ENCODE peak calls at places on chromosomes 13 and 19, in seven cellular contexts. O is NT2/D1, B is pancreas, C is cardiac muscle cell, R is uterus, W is small intestine, X is fibroblast of lung. E is an unnamed sample.

GRCh38 chr13:105961438-105961837 is 574.0 kb downstream of the EFNB2 start:
- DNase-seq in O (no peak), B (no peak), C (no peak), R (no peak), W (no peak), X (no peak), E (no peak)

GRCh38 chr13:109479991-109480696 is 306.2 kb downstream of the IRS2 start:
- DNase-seq in O (no peak), B (no peak), C (peak; percentile 19), R (no peak), W (peak; percentile 28), X (peak; percentile 31), E (no peak)

GRCh38 chr19:5017235-5017634 is 48.3 kb downstream of the KDM4B start:
- DNase-seq in O (no peak), B (no peak), C (no peak), R (no peak), W (no peak), X (no peak), E (no peak)

GRCh38 chr19:44807652-44808462 is 1.0 kb upstream of the BCAM start:
- DNase-seq in O (no peak), B (peak; percentile 66), C (peak; percentile 74), R (no peak), W (peak; percentile 19), X (peak; percentile 60), E (peak; percentile 82)

GRCh38 chr19:8589177-8589714 is 12.0 kb upstream of the MYO1F start:
- DNase-seq in O (no peak), B (no peak), C (no peak), R (no peak), W (no peak), X (no peak), E (no peak)

GRCh38 chr13:51764184-51765141 is 39.5 kb downstream of the DHRS12 start:
- DNase-seq in O (no peak), B (peak; percentile 83), C (peak; percentile 65), R (peak; percentile 67), W (peak; percentile 70), X (peak; percentile 81), E (peak; percentile 81)

GRCh38 chr19:3006075-3006767 is 22.9 kb downstream of the TLE2 start:
- DNase-seq in O (peak; percentile 48), B (peak; percentile 46), C (no peak), R (no peak), W (peak; percentile 12), X (no peak), E (no peak)

GRCh38 chr19:36041831-36042230 is 9.2 kb upstream of the CLIP3 start:
- DNase-seq in O (no peak), B (no peak), C (peak; percentile 8), R (peak; percentile 37), W (no peak), X (peak; percentile 83), E (no peak)

GRCh38 chr13:23725922-23726321 is 155.7 kb downstream of the TNFRSF19 start:
- DNase-seq in O (no peak), B (no peak), C (no peak), R (no peak), W (no peak), X (no peak), E (no peak)

GRCh38 chr13:64817721-64818120 is 2412.4 kb downstream of the PCDH9 start:
- DNase-seq in O (no peak), B (no peak), C (no peak), R (no peak), W (no peak), X (peak; percentile 29), E (no peak)

GRCh38 chr13:114097893-114098688 is 34.3 kb downstream of the RASA3 start:
- DNase-seq in O (no peak), B (peak; percentile 23), C (no peak), R (peak; percentile 14), W (no peak), X (no peak), E (no peak)

GRCh38 chr13:113468461-113469147 is 15.3 kb upstream of the ADPRHL1 start:
- DNase-seq in O (no peak), B (no peak), C (no peak), R (no peak), W (no peak), X (no peak), E (no peak)

GRCh38 chr13:41005709-41006108 is 13.4 kb downstream of the ELF1 start:
- DNase-seq in O (no peak), B (no peak), C (no peak), R (no peak), W (peak; percentile 84), X (no peak), E (no peak)

GRCh38 chr13:41006296-41006695 is 12.8 kb downstream of the ELF1 start:
- DNase-seq in O (no peak), B (no peak), C (no peak), R (no peak), W (no peak), X (no peak), E (no peak)

GRCh38 chr13:41004875-41005693 is 14.0 kb downstream of the ELF1 start:
- DNase-seq in O (no peak), B (no peak), C (no peak), R (no peak), W (peak; percentile 58), X (no peak), E (no peak)

GRCh38 chr13:40996433-40997095 is 22.6 kb downstream of the ELF1 start:
- DNase-seq in O (no peak), B (no peak), C (no peak), R (no peak), W (no peak), X (no peak), E (no peak)

GRCh38 chr13:41001695-41002094 is 17.4 kb downstream of the ELF1 start:
- DNase-seq in O (no peak), B (no peak), C (no peak), R (no peak), W (no peak), X (no peak), E (no peak)
- H3K4me1 ChIP-seq in O (no peaks in the 10 kb centered on the region), B (peaks cover 64% of the 10 kb centered on the region), C (peaks cover 6% of the 10 kb centered on the region), R (no peaks in the 10 kb centered on the region), W (peaks cover 6% of the 10 kb centered on the region), X (no peaks in the 10 kb centered on the region), E (peaks cover 7% of the 10 kb centered on the region)

DNA sequence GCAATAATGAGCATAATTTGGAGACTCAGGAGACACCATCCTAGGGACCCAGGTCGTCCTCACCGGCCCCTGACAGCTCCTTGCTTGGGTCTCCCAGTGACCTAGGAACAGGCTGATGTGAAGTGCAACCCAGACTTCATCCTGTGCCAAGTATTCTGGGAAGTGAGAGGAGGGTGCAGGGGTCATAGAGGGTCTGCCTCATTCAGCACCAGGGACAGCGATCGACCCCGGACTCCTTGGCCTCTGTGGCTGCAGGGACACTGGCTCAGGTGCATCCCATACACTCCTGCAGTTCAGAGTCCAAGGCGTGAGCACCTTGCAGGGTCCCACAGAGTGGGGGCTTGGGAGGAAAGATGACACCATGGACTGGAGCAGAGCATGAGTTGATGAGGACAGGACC is 10.0 kb upstream of the OR10H2 start:
- DNase-seq in O (no peak), B (no peak), C (no peak), R (no peak), W (no peak), X (no peak), E (no peak)
- H3K9me3 ChIP-seq in O (no peaks in the 10 kb centered on the region), B (no peaks in the 10 kb centered on the region), C (no peaks in the 10 kb centered on the region), R (no peaks in the 10 kb centered on the region), W (no peaks in the 10 kb centered on the region), X (no peaks in the 10 kb centered on the region), E (no peaks in the 10 kb centered on the region)

GRCh38 chr13:98751397-98752110 is 918 bp downstream of the SLC15A1 start:
- DNase-seq in O (peak; percentile 15), B (no peak), C (peak; percentile 13), R (no peak), W (peak; percentile 82), X (peak; percentile 33), E (no peak)
- H3K4me1 ChIP-seq in O (peaks cover 3% of the 10 kb centered on the region), B (no peaks in the 10 kb centered on the region), C (no peaks in the 10 kb centered on the region), R (peaks cover 8% of the 10 kb centered on the region), W (no peaks in the 10 kb centered on the region), X (no peaks in the 10 kb centered on the region), E (peaks cover 12% of the 10 kb centered on the region)

GRCh38 chr19:42122691-42123607 is 9.3 kb downstream of the POU2F2 start:
- DNase-seq in O (no peak), B (no peak), C (no peak), R (no peak), W (no peak), X (no peak), E (no peak)
- H3K9me3 ChIP-seq in O (no peaks in the 10 kb centered on the region), B (no peaks in the 10 kb centered on the region), C (no peaks in the 10 kb centered on the region), R (no peaks in the 10 kb centered on the region), W (no peaks in the 10 kb centered on the region), X (no peaks in the 10 kb centered on the region), E (no peaks in the 10 kb centered on the region)

DNA sequence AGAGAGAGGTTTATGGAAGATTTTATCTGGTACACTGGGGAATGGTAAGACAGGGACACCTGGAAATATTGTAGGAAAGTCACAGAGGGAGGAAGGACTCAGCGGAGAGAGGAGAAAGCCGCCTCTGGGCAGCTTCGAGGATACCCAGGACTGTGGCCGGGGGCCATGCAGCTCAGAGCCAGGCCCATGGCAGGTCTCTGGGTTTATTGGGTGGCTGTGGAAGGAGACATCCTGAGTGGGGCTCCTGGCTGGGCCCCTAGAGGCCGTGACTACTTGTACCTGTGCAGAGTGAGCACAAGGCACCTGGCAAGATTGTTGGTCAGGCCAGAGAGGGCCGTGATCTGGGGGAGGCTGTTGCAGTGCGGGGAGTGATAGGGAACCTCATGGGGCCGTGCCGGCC is 3.4 kb downstream of the DAZAP1 start:
- DNase-seq in O (no peak), B (no peak), C (no peak), R (no peak), W (no peak), X (no peak), E (no peak)
- H3K4me1 ChIP-seq in O (peaks cover 31% of the 10 kb centered on the region), B (peaks cover 58% of the 10 kb centered on the region), C (peaks cover 23% of the 10 kb centered on the region), R (peaks cover 47% of the 10 kb centered on the region), W (peaks cover 12% of the 10 kb centered on the region), X (peaks cover 33% of the 10 kb centered on the region), E (peaks cover 30% of the 10 kb centered on the region)